ENCODE peak calls at places on chromosomes 4 and X, in eight cellular contexts. A, M, X, V, Y, U, E and H are unnamed samples.

GRCh38 chrX:34332336-34332735 is 200.2 kb upstream of the FAM47A start:
- DNase-seq in E (no peak), U (no peak), X (no peak), A (no peak), Y (no peak), V (no peak), M (no peak), H (no peak)

GRCh38 chr4:84167579-84167978 is 331.5 kb downstream of the NKX6-1 start:
- DNase-seq in U (no peak), V (no peak), E (no peak), M (no peak), X (no peak), A (no peak), Y (no peak), H (no peak)

GRCh38 chr4:22668301-22668700 is 24.4 kb upstream of the GBA3 start:
- DNase-seq in Y (no peak), U (peak), E (peak), M (no peak), V (no peak), A (peak), X (no peak), H (no peak)

GRCh38 chrX:10579753-10580060 is 40.7 kb downstream of the MID1 start:
- DNase-seq in X (no peak), A (peak), V (no peak), M (no peak), U (no peak), Y (no peak), E (peak), H (no peak)

GRCh38 chrX:107025538-107025937 is 25.5 kb upstream of the MORC4 start:
- DNase-seq in E (peak), U (no peak), X (no peak), M (no peak), Y (no peak), A (peak), V (peak), H (peak)

GRCh38 chrX:105975382-105975781 is 63.1 kb downstream of the SERPINA7 start:
- DNase-seq in U (no peak), V (no peak), A (peak), E (peak), Y (no peak), X (no peak), M (no peak), H (no peak)

GRCh38 chrX:45598841-45599240 is 398.2 kb upstream of the DIPK2B start:
- DNase-seq in U (no peak), A (peak), Y (no peak), V (peak), E (peak), M (no peak), X (no peak), H (no peak)

GRCh38 chr4:139918994-139919393 is 235.0 kb downstream of the MAML3 start:
- DNase-seq in U (peak), X (no peak), V (no peak), M (no peak), E (no peak), A (peak), Y (no peak), H (no peak)

GRCh38 chrX:42443267-42443666 is 334.7 kb downstream of the PPP1R2C start:
- DNase-seq in U (no peak), Y (no peak), M (no peak), V (no peak), E (no peak), A (no peak), X (no peak), H (no peak)

GRCh38 chr4:146283758-146284651 is 69.7 kb downstream of the REELD1 start:
- DNase-seq in U (no peak), M (no peak), X (no peak), A (peak), E (no peak), V (no peak), Y (no peak), H (no peak)

GRCh38 chr4:128371004-128371777 is 83.6 kb upstream of the PGRMC2 start:
- DNase-seq in E (peak), X (no peak), M (no peak), A (peak), U (no peak), V (no peak), Y (no peak), H (no peak)

GRCh38 chr4:67393699-67394281 is 151.5 kb downstream of the CENPC start:
- DNase-seq in E (peak), Y (peak), M (no peak), V (peak), A (peak), U (no peak), X (no peak), H (peak)

GRCh38 chr4:41257901-41258300 is 1.2 kb downstream of the UCHL1 start:
- DNase-seq in U (no peak), M (no peak), V (no peak), X (no peak), A (peak), E (no peak), Y (no peak), H (no peak)

GRCh38 chr4:88975925-88976511 is 81.0 kb downstream of the FAM13A start:
- DNase-seq in E (peak), V (no peak), X (no peak), A (no peak), U (peak), M (no peak), Y (no peak), H (no peak)

GRCh38 chrX:150692837-150693781 is at the start of gene MTMR1:
- DNase-seq in M (peak), V (no peak), E (no peak), X (peak), A (no peak), Y (no peak), U (no peak), H (peak)

GRCh38 chrX:1162119-1162916 is 50.1 kb downstream of the CRLF2 start:
- DNase-seq in E (no peak), Y (no peak), V (no peak), U (no peak), M (no peak), A (no peak), X (peak), H (no peak)

GRCh38 chr4:159777689-159778088 is 674.8 kb downstream of the RAPGEF2 start:
- DNase-seq in X (no peak), V (no peak), U (no peak), Y (no peak), A (no peak), E (no peak), M (no peak), H (no peak)

GRCh38 chr4:3111461-3111860 is 37.0 kb downstream of the HTT start:
- DNase-seq in X (no peak), E (peak), M (no peak), V (peak), U (no peak), Y (no peak), A (peak), H (no peak)

GRCh38 chr4:32025840-32026459 is 1305.8 kb downstream of the PCDH7 start:
- DNase-seq in Y (no peak), U (no peak), X (no peak), M (no peak), A (peak), E (peak), V (no peak), H (no peak)

GRCh38 chr4:76637704-76638361 is 202.8 kb downstream of the SHROOM3 start:
- DNase-seq in U (no peak), Y (no peak), E (peak), M (no peak), V (peak), X (no peak), A (peak), H (no peak)

GRCh38 chr4:93183589-93183988 is 645.0 kb upstream of the ATOH1 start:
- DNase-seq in M (no peak), A (peak), X (no peak), Y (no peak), U (no peak), E (no peak), V (no peak), H (no peak)

GRCh38 chrX:53594354-53594753 is 92.2 kb downstream of the HUWE1 start:
- DNase-seq in V (peak), A (no peak), M (no peak), U (peak), X (no peak), E (peak), Y (no peak), H (no peak)

GRCh38 chr4:142719854-142720541 is 126.1 kb downstream of the INPP4B start:
- DNase-seq in X (no peak), U (no peak), A (peak), M (no peak), Y (no peak), E (peak), V (peak), H (peak)

GRCh38 chrX:40893251-40893910 is 158.0 kb upstream of the MED14 start:
- DNase-seq in U (no peak), X (no peak), A (peak), M (no peak), Y (no peak), E (no peak), V (no peak), H (no peak)

GRCh38 chr4:78864405-78865024 is 74.7 kb downstream of the PAQR3 start:
- DNase-seq in Y (peak), A (peak), X (no peak), E (peak), U (peak), V (peak), M (no peak), H (peak)

GRCh38 chrX:120653000-120653399 is 23.1 kb upstream of the C1GALT1C1 start:
- DNase-seq in X (no peak), A (no peak), V (no peak), E (no peak), Y (no peak), U (no peak), M (no peak), H (no peak)

GRCh38 chr4:14180166-14180565 is 552.6 kb upstream of the BOD1L1 start:
- DNase-seq in M (no peak), Y (no peak), V (no peak), A (no peak), X (no peak), E (no peak), U (no peak), H (no peak)

GRCh38 chr4:48944659-48945290 is 38.2 kb upstream of the OCIAD2 start:
- DNase-seq in Y (no peak), V (no peak), X (no peak), E (no peak), U (no peak), M (peak), A (no peak), H (peak)

GRCh38 chr4:133802741-133803140 is 398.8 kb downstream of the PABPC4L start:
- DNase-seq in A (peak), U (no peak), E (peak), Y (no peak), X (no peak), M (no peak), V (peak), H (no peak)

GRCh38 chrX:46912673-46913491 is 661 bp downstream of the JADE3 start:
- DNase-seq in Y (no peak), V (peak), X (peak), U (no peak), A (peak), E (peak), M (peak), H (peak)

GRCh38 chr4:128770807-128771206 is 38.7 kb upstream of the JADE1 start:
- DNase-seq in E (no peak), X (no peak), M (no peak), V (no peak), Y (no peak), A (peak), U (no peak), H (no peak)

GRCh38 chr4:4781936-4782754 is 77.3 kb upstream of the MSX1 start:
- DNase-seq in E (peak), A (peak), V (peak), X (no peak), U (no peak), Y (peak), M (no peak), H (no peak)

DNA sequence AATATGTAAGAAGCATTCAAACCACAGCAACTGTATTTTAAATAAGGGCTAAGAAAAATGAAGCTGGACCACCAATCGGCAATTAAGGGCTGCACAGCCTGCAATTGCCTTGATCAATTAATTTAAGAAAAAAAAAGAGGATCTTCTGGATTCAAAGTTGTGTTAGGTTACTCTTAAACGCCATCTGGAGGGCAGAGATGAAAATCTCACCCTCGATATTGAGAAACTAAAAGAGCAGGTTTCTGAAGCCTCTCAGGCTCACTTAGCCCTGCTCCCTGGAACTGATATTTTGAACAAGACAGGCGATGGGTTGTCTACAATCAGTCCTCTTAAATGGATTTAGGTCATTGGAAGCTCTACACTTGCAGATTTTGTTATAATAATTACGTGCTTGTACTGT is 579.4 kb downstream of the GRXCR1 start:
- DNase-seq in E (peak), Y (no peak), V (no peak), M (no peak), A (peak), U (no peak), X (no peak), H (no peak)
- TF ChIP-seq CTCF in E (peak), Y (no peak), V (no peak), M (no peak), A (peak), U (no peak), X (no peak), H (no peak)

GRCh38 chrX:77622672-77623071 is 163.3 kb downstream of the ATRX start:
- DNase-seq in A (no peak), Y (no peak), X (no peak), V (no peak), M (no peak), U (no peak), E (no peak), H (no peak)

GRCh38 chrX:77628294-77629025 is 157.6 kb downstream of the ATRX start:
- DNase-seq in U (no peak), A (peak), V (no peak), E (peak), X (no peak), Y (no peak), M (no peak), H (no peak)
- TF ChIP-seq CTCF in U (no peak), A (no peak), V (peak), E (no peak), X (no peak), Y (no peak), M (no peak), H (no peak)

GRCh38 chrX:22664826-22665225 is 334.9 kb upstream of the DDX53 start:
- DNase-seq in A (no peak), V (no peak), X (no peak), M (no peak), U (no peak), E (no peak), Y (no peak), H (no peak)

GRCh38 chrX:22662776-22663175 is 337.0 kb upstream of the DDX53 start:
- DNase-seq in X (no peak), M (no peak), V (no peak), U (no peak), E (no peak), Y (no peak), A (no peak), H (no peak)

GRCh38 chrX:22665818-22666217 is 333.9 kb upstream of the DDX53 start:
- DNase-seq in U (no peak), M (no peak), X (no peak), A (no peak), Y (no peak), E (no peak), V (no peak), H (no peak)

GRCh38 chrX:22660756-22661155 is 339.0 kb upstream of the DDX53 start:
- DNase-seq in Y (no peak), X (no peak), V (no peak), U (no peak), A (peak), E (peak), M (no peak), H (no peak)

DNA sequence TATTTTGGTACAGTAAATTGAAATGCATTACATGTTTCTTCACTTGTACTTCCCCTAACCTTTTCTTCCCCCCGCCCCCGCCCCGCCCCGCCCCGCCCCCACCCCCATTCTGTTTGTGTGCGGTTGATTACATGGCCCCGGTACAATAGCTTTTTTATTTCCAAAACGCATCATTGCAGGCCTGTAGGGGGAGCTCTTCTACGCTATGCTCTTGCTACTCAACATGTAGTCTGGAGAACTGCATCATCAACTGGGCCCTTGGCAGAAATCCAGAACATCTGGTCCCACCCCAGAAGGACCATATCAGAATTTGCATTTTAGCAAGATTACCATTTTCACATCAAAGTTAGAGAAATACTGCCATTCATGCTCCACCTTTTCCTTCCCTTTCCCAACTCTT is 333.3 kb upstream of the DDX53 start:
- DNase-seq in X (no peak), M (no peak), E (peak), Y (no peak), V (no peak), U (no peak), A (peak), H (no peak)
- TF ChIP-seq CTCF in X (no peak), M (no peak), E (peak), Y (peak), V (peak), U (peak), A (peak), H (peak)

GRCh38 chr4:180028682-180029081 is 2214.5 kb upstream of the TENM3 start:
- DNase-seq in A (no peak), E (no peak), M (no peak), U (no peak), V (no peak), Y (no peak), X (peak), H (no peak)
- TF ChIP-seq CTCF in A (no peak), E (no peak), M (no peak), U (no peak), V (no peak), Y (peak), X (no peak), H (peak)

GRCh38 chr4:38455092-38455855 is 208.7 kb upstream of the KLF3 start:
- DNase-seq in A (no peak), E (no peak), V (no peak), M (no peak), Y (no peak), U (no peak), X (no peak), H (peak)

GRCh38 chr4:38453253-38453881 is 210.6 kb upstream of the KLF3 start:
- DNase-seq in Y (no peak), A (no peak), X (no peak), V (no peak), M (no peak), E (no peak), U (no peak), H (no peak)

GRCh38 chr4:38454284-38454683 is 209.7 kb upstream of the KLF3 start:
- DNase-seq in E (no peak), X (no peak), M (no peak), U (no peak), A (no peak), V (no peak), Y (no peak), H (no peak)

GRCh38 chr4:38452009-38452408 is 212.0 kb upstream of the KLF3 start:
- DNase-seq in E (no peak), A (no peak), V (no peak), M (no peak), Y (no peak), U (no peak), X (no peak), H (no peak)

DNA sequence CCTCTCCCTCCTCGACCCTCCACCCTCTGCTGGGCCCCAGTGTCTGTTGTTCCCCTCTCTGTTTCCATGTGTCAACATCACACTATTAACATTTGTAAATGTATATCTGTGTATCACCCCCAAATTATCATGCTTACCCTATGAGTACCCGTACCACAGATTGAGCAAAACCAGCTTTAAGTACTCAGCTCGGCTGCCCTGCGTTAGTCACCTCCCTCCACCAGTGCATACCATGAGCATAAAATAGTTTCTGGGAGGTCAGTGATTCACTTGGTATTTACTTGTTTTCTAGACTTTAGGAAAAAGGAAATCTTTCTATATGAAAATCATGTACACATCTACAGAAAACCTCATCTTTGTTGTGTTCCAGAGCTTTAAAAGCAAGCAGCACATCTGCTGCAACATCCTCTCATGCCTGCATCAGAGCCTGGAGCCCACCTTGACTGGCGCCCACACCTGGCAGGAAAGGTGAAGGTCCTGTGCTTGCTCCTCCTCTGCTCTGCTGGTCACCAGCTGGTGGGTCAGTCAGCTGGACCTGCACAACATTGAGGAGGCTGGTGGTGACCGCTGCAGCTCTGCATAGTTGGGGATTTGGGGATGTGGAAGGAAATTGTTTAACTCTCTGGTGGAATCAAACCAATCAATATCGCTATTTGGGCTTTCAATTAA is 214.4 kb upstream of the KLF3 start:
- DNase-seq in M (no peak), V (peak), A (no peak), E (peak), U (no peak), Y (no peak), X (no peak), H (no peak)
- TF ChIP-seq CTCF in M (no peak), V (no peak), A (no peak), E (no peak), U (no peak), Y (no peak), X (no peak), H (peak)

GRCh38 chrX:5681159-5681558 is 547.5 kb downstream of the NLGN4X start:
- DNase-seq in E (peak), A (no peak), V (no peak), M (no peak), X (no peak), Y (no peak), U (no peak), H (no peak)
- TF ChIP-seq CTCF in E (no peak), A (no peak), V (no peak), M (no peak), X (no peak), Y (peak), U (no peak), H (peak)

GRCh38 chr4:104732766-104733165 is 238.1 kb upstream of the CXXC4 start:
- DNase-seq in U (no peak), X (no peak), M (no peak), A (no peak), Y (no peak), E (no peak), V (no peak), H (no peak)

DNA sequence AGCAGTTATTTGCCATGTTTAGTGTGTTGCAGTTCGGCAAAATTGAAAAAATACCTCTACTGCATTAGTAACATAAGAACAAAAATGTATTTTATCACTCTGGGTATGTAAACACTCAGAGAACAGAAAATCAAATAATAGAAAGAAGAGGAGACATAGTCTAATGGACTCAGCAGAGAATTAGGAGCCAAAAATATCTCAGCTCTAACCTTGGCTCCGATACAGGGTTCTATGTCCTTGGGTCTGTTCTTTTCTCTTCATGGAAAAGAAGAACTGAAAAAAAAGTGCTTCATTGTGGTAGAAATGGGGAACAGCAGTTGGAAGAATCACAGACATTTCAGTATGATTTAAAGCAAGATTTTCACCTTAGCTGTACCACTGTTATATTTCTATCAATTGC is 240.5 kb upstream of the CXXC4 start:
- DNase-seq in M (no peak), Y (no peak), X (no peak), V (no peak), A (no peak), U (no peak), E (no peak), H (no peak)
- TF ChIP-seq CTCF in M (no peak), Y (no peak), X (no peak), V (no peak), A (no peak), U (no peak), E (no peak), H (no peak)